ENCODE peak calls at places on chromosome 14, in five cellular contexts. One of them, this sample, is unnamed.

GRCh38 chr14:54935958-54936357 is 33.3 kb upstream of the GCH1 start:
- DNase-seq in OCI-LY7: no peak
- DNase-seq in left ventricle myocardium inferior: no peak
- DNase-seq in uterus: no peak
- DNase-seq in psoas muscle: no peak
- DNase-seq in this sample: no peak

GRCh38 chr14:33061667-33062325 is 123.1 kb downstream of the NPAS3 start:
- DNase-seq in OCI-LY7: peak; percentile 15
- DNase-seq in left ventricle myocardium inferior: no peak
- DNase-seq in uterus: no peak
- DNase-seq in psoas muscle: no peak
- DNase-seq in this sample: no peak

GRCh38 chr14:103126873-103127304 is 3.6 kb downstream of the TNFAIP2 start:
- DNase-seq in OCI-LY7: no peak
- DNase-seq in left ventricle myocardium inferior: peak; percentile 60
- DNase-seq in uterus: peak; percentile 60
- DNase-seq in psoas muscle: peak; percentile 60
- DNase-seq in this sample: no peak

GRCh38 chr14:67172056-67172455 is 17.2 kb upstream of the GARIN2 start:
- DNase-seq in OCI-LY7: no peak
- DNase-seq in left ventricle myocardium inferior: no peak
- DNase-seq in uterus: no peak
- DNase-seq in psoas muscle: no peak
- DNase-seq in this sample: no peak

GRCh38 chr14:34380446-34380845 is 81.6 kb downstream of the SPTSSA start:
- DNase-seq in OCI-LY7: no peak
- DNase-seq in left ventricle myocardium inferior: no peak
- DNase-seq in uterus: no peak
- DNase-seq in psoas muscle: no peak
- DNase-seq in this sample: no peak

GRCh38 chr14:99678198-99678597 is 5.9 kb upstream of the CYP46A1 start:
- DNase-seq in OCI-LY7: no peak
- DNase-seq in left ventricle myocardium inferior: no peak
- DNase-seq in uterus: no peak
- DNase-seq in psoas muscle: no peak
- DNase-seq in this sample: no peak

GRCh38 chr14:21256539-21257394 is 12.5 kb downstream of the HNRNPC start:
- DNase-seq in OCI-LY7: no peak
- DNase-seq in left ventricle myocardium inferior: no peak
- DNase-seq in uterus: no peak
- DNase-seq in psoas muscle: no peak
- DNase-seq in this sample: no peak

GRCh38 chr14:90903101-90903500 is 86.9 kb upstream of the TTC7B start:
- DNase-seq in OCI-LY7: peak; percentile 70
- DNase-seq in left ventricle myocardium inferior: no peak
- DNase-seq in uterus: peak; percentile 47
- DNase-seq in psoas muscle: peak; percentile 26
- DNase-seq in this sample: peak; percentile 22

GRCh38 chr14:34911209-34912150 is 36.3 kb upstream of the BAZ1A start:
- DNase-seq in OCI-LY7: no peak
- DNase-seq in left ventricle myocardium inferior: no peak
- DNase-seq in uterus: no peak
- DNase-seq in psoas muscle: no peak
- DNase-seq in this sample: no peak

GRCh38 chr14:31206536-31207286 is 882 bp downstream of the HECTD1 start:
- DNase-seq in OCI-LY7: peak; percentile 69
- DNase-seq in left ventricle myocardium inferior: peak; percentile 33
- DNase-seq in uterus: peak; percentile 39
- DNase-seq in psoas muscle: peak; percentile 49
- DNase-seq in this sample: peak; percentile 34

GRCh38 chr14:71181215-71182003 is 274.1 kb downstream of the PCNX1 start:
- DNase-seq in OCI-LY7: no peak
- DNase-seq in left ventricle myocardium inferior: no peak
- DNase-seq in uterus: no peak
- DNase-seq in psoas muscle: no peak
- DNase-seq in this sample: no peak

GRCh38 chr14:72962829-72963312 is 36.6 kb downstream of the DCAF4 start:
- DNase-seq in OCI-LY7: no peak
- DNase-seq in left ventricle myocardium inferior: no peak
- DNase-seq in uterus: no peak
- DNase-seq in psoas muscle: no peak
- DNase-seq in this sample: no peak

GRCh38 chr14:54838931-54839512 is 63.6 kb downstream of the GCH1 start:
- DNase-seq in OCI-LY7: no peak
- DNase-seq in left ventricle myocardium inferior: no peak
- DNase-seq in uterus: no peak
- DNase-seq in psoas muscle: no peak
- DNase-seq in this sample: no peak

GRCh38 chr14:24110060-24110459 is 4.5 kb upstream of the DCAF11 start:
- DNase-seq in OCI-LY7: no peak
- DNase-seq in left ventricle myocardium inferior: no peak
- DNase-seq in uterus: no peak
- DNase-seq in psoas muscle: no peak
- DNase-seq in this sample: no peak

GRCh38 chr14:74483321-74483720 is 9.8 kb downstream of the NPC2 start:
- DNase-seq in OCI-LY7: no peak
- DNase-seq in left ventricle myocardium inferior: no peak
- DNase-seq in uterus: no peak
- DNase-seq in psoas muscle: no peak
- DNase-seq in this sample: no peak

GRCh38 chr14:72420749-72421452 is 473.0 kb downstream of the DPF3 start:
- DNase-seq in OCI-LY7: peak; percentile 50
- DNase-seq in left ventricle myocardium inferior: peak; percentile 67
- DNase-seq in uterus: peak; percentile 49
- DNase-seq in psoas muscle: peak; percentile 63
- DNase-seq in this sample: peak; percentile 44

GRCh38 chr14:33765251-33765650 is 185.6 kb downstream of the EGLN3 start:
- DNase-seq in OCI-LY7: no peak
- DNase-seq in left ventricle myocardium inferior: peak; percentile 19
- DNase-seq in uterus: peak; percentile 15
- DNase-seq in psoas muscle: no peak
- DNase-seq in this sample: no peak

GRCh38 chr14:87133073-87133815 is 859.7 kb downstream of the GALC start:
- DNase-seq in OCI-LY7: peak; percentile 63
- DNase-seq in left ventricle myocardium inferior: peak; percentile 19
- DNase-seq in uterus: no peak
- DNase-seq in psoas muscle: peak; percentile 44
- DNase-seq in this sample: no peak

GRCh38 chr14:82963756-82964155 is 1430.1 kb upstream of the SEL1L start:
- DNase-seq in OCI-LY7: no peak
- DNase-seq in left ventricle myocardium inferior: no peak
- DNase-seq in uterus: no peak
- DNase-seq in psoas muscle: no peak
- DNase-seq in this sample: no peak

GRCh38 chr14:100022772-100023451 is 42.3 kb upstream of the EVL start:
- DNase-seq in OCI-LY7: no peak
- DNase-seq in left ventricle myocardium inferior: peak; percentile 18
- DNase-seq in uterus: peak; percentile 62
- DNase-seq in psoas muscle: peak; percentile 49
- DNase-seq in this sample: no peak

GRCh38 chr14:79740043-79740442 is 471.3 kb downstream of the DIO2 start:
- DNase-seq in OCI-LY7: no peak
- DNase-seq in left ventricle myocardium inferior: no peak
- DNase-seq in uterus: no peak
- DNase-seq in psoas muscle: no peak
- DNase-seq in this sample: no peak

GRCh38 chr14:64757601-64758000 is 53.4 kb downstream of the PLEKHG3 start:
- DNase-seq in OCI-LY7: no peak
- DNase-seq in left ventricle myocardium inferior: no peak
- DNase-seq in uterus: no peak
- DNase-seq in psoas muscle: no peak
- DNase-seq in this sample: no peak

GRCh38 chr14:65149116-65149515 is 46.8 kb upstream of the MAX start:
- DNase-seq in OCI-LY7: no peak
- DNase-seq in left ventricle myocardium inferior: no peak
- DNase-seq in uterus: no peak
- DNase-seq in psoas muscle: no peak
- DNase-seq in this sample: no peak

GRCh38 chr14:39431416-39432178 is 636 bp downstream of the FBXO33 start:
- DNase-seq in OCI-LY7: peak; percentile 72
- DNase-seq in left ventricle myocardium inferior: peak; percentile 31
- DNase-seq in uterus: peak; percentile 32
- DNase-seq in psoas muscle: peak; percentile 35
- DNase-seq in this sample: peak; percentile 7

GRCh38 chr14:102778616-102779351 is 1.5 kb downstream of the TRAF3 start:
- DNase-seq in OCI-LY7: no peak
- DNase-seq in left ventricle myocardium inferior: no peak
- DNase-seq in uterus: no peak
- DNase-seq in psoas muscle: no peak
- DNase-seq in this sample: no peak

GRCh38 chr14:82075566-82075965 is 541.9 kb upstream of the SEL1L start:
- DNase-seq in OCI-LY7: peak; percentile 31
- DNase-seq in left ventricle myocardium inferior: peak; percentile 16
- DNase-seq in uterus: no peak
- DNase-seq in psoas muscle: no peak
- DNase-seq in this sample: no peak

GRCh38 chr14:97426776-97427175 is 629.6 kb downstream of the VRK1 start:
- DNase-seq in OCI-LY7: no peak
- DNase-seq in left ventricle myocardium inferior: no peak
- DNase-seq in uterus: no peak
- DNase-seq in psoas muscle: no peak
- DNase-seq in this sample: no peak

GRCh38 chr14:40581264-40581663 is 1025.4 kb upstream of the LRFN5 start:
- DNase-seq in OCI-LY7: no peak
- DNase-seq in left ventricle myocardium inferior: no peak
- DNase-seq in uterus: no peak
- DNase-seq in psoas muscle: no peak
- DNase-seq in this sample: no peak

GRCh38 chr14:75875958-75876357 is 105.8 kb downstream of the TGFB3 start:
- DNase-seq in OCI-LY7: no peak
- DNase-seq in left ventricle myocardium inferior: no peak
- DNase-seq in uterus: no peak
- DNase-seq in psoas muscle: no peak
- DNase-seq in this sample: no peak

GRCh38 chr14:25033358-25033757 is 16.6 kb downstream of the STXBP6 start:
- DNase-seq in OCI-LY7: no peak
- DNase-seq in left ventricle myocardium inferior: no peak
- DNase-seq in uterus: no peak
- DNase-seq in psoas muscle: no peak
- DNase-seq in this sample: no peak

GRCh38 chr14:35420036-35420811 is 15.7 kb upstream of the NFKBIA start:
- DNase-seq in OCI-LY7: no peak
- DNase-seq in left ventricle myocardium inferior: no peak
- DNase-seq in uterus: no peak
- DNase-seq in psoas muscle: no peak
- DNase-seq in this sample: no peak

DNA sequence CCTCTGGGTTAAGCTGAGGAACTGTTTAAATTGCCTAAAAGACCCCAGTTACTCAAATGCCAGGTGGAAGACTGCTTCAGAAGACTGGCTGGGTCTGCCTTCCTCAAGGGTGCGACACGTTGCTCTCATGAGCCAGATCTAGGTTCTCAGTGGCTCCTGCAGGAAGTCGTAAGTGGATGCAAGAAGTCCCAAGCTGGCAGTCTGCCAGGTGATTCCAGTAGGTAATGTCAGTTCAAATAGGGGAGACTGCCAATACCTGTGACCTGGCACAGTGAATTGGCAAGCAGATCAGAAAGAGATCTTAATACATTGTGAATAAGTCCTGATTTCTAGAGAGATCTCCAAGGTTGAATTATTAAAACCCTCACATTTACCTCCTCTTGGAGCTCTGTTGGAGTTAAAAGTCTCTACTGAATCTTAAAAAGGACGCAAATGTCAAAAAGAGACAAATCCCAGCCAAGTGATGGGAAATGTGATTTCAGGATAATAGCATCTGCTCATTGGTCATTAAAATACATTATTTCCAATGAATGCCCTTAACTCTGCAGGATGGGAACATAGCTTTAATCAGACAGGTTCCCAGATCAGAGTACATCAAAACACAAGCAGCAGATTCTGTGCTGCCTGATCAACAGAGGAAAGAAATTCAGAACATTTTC is 98.8 kb upstream of the FRMD6 start:
- DNase-seq in OCI-LY7: no peak
- DNase-seq in left ventricle myocardium inferior: no peak
- DNase-seq in uterus: no peak
- DNase-seq in psoas muscle: peak; percentile 11
- DNase-seq in this sample: no peak
- H3K27ac ChIP-seq in OCI-LY7: no peak overlapping the region
- H3K27ac ChIP-seq in left ventricle myocardium inferior: no peak overlapping the region
- H3K27ac ChIP-seq in uterus: no peak overlapping the region
- H3K27ac ChIP-seq in psoas muscle: no peak overlapping the region
- H3K27ac ChIP-seq in this sample: no peak overlapping the region

GRCh38 chr14:80845877-80846276 is 95.7 kb downstream of the CEP128 start:
- DNase-seq in OCI-LY7: no peak
- DNase-seq in left ventricle myocardium inferior: no peak
- DNase-seq in uterus: no peak
- DNase-seq in psoas muscle: no peak
- DNase-seq in this sample: no peak

GRCh38 chr14:80839743-80840142 is 101.8 kb downstream of the CEP128 start:
- DNase-seq in OCI-LY7: no peak
- DNase-seq in left ventricle myocardium inferior: no peak
- DNase-seq in uterus: no peak
- DNase-seq in psoas muscle: no peak
- DNase-seq in this sample: no peak

GRCh38 chr14:80850197-80850814 is 91.2 kb downstream of the CEP128 start:
- DNase-seq in OCI-LY7: peak; percentile 41
- DNase-seq in left ventricle myocardium inferior: no peak
- DNase-seq in uterus: no peak
- DNase-seq in psoas muscle: no peak
- DNase-seq in this sample: no peak

GRCh38 chr14:80847093-80847492 is 94.4 kb downstream of the CEP128 start:
- DNase-seq in OCI-LY7: no peak
- DNase-seq in left ventricle myocardium inferior: no peak
- DNase-seq in uterus: no peak
- DNase-seq in psoas muscle: no peak
- DNase-seq in this sample: no peak

DNA sequence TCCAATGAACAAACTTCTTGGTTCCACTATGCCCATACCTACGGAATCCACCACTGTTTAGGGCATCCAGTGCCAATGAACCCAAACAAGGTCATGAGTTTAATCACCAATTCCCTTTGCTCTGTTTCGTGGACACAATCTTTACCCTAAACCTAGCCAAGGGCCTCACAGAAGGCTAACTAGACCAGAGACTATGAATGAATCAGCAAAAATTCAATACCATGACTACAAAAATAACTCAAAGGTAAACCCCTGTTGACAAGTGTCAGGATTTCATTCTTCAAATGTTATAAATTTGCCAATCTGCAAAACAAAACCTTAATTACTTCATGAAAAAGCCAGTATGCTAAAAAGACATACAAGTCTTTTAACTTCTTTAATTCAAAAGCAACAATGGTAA is 96.7 kb downstream of the CEP128 start:
- DNase-seq in OCI-LY7: no peak
- DNase-seq in left ventricle myocardium inferior: no peak
- DNase-seq in uterus: no peak
- DNase-seq in psoas muscle: no peak
- DNase-seq in this sample: no peak
- H3K9me3 ChIP-seq in OCI-LY7: no peaks in the 10 kb centered on the region
- H3K9me3 ChIP-seq in left ventricle myocardium inferior: no peaks in the 10 kb centered on the region
- H3K9me3 ChIP-seq in uterus: no peaks in the 10 kb centered on the region
- H3K9me3 ChIP-seq in psoas muscle: no peaks in the 10 kb centered on the region
- H3K9me3 ChIP-seq in this sample: no peaks in the 10 kb centered on the region

GRCh38 chr14:68523994-68524725 is 268.7 kb downstream of the ZFP36L1 start:
- DNase-seq in OCI-LY7: no peak
- DNase-seq in left ventricle myocardium inferior: no peak
- DNase-seq in uterus: peak; percentile 79
- DNase-seq in psoas muscle: no peak
- DNase-seq in this sample: no peak
- H3K27ac ChIP-seq in OCI-LY7: no peak overlapping the region
- H3K27ac ChIP-seq in left ventricle myocardium inferior: peak overlapping the region; percentile 68
- H3K27ac ChIP-seq in uterus: peak overlapping the region; percentile 89
- H3K27ac ChIP-seq in psoas muscle: peak overlapping the region; percentile 21
- H3K27ac ChIP-seq in this sample: no peak overlapping the region

GRCh38 chr14:101129750-101130149 is 226.2 kb upstream of the RTL1 start:
- DNase-seq in OCI-LY7: no peak
- DNase-seq in left ventricle myocardium inferior: no peak
- DNase-seq in uterus: no peak
- DNase-seq in psoas muscle: no peak
- DNase-seq in this sample: no peak
- H3K9me3 ChIP-seq in OCI-LY7: no peaks in the 10 kb centered on the region
- H3K9me3 ChIP-seq in left ventricle myocardium inferior: no peaks in the 10 kb centered on the region
- H3K9me3 ChIP-seq in uterus: no peaks in the 10 kb centered on the region
- H3K9me3 ChIP-seq in psoas muscle: no peaks in the 10 kb centered on the region
- H3K9me3 ChIP-seq in this sample: no peaks in the 10 kb centered on the region